ENCODE peak calls at places on chromosomes 16 and 17, in five cellular contexts. U is small intestine, E is psoas muscle, V is heart right ventricle, O is SJSA1. B is an unnamed sample.
A peak's percentile ranks its signal among the peaks of the same experiment; 100 is the strongest.

GRCh38 chr16:66751135-66751991 is at the start of gene DYNC1LI2:
- DNase-seq in O (peak; percentile 83), U (peak; percentile 72), E (peak; percentile 86), V (peak; percentile 83), B (peak; percentile 34)

GRCh38 chr17:28115046-28115445 is 72.6 kb downstream of the NLK start:
- DNase-seq in E (no peak), U (no peak), V (no peak), O (no peak), B (no peak)

GRCh38 chr17:1865252-1866037 is 35.6 kb downstream of the RPA1 start:
- DNase-seq in U (peak; percentile 71), V (no peak), O (no peak), E (no peak), B (peak; percentile 4)

GRCh38 chr17:78120971-78121800 is 7.4 kb downstream of the TMC6 start:
- DNase-seq in U (peak; percentile 56), V (peak; percentile 13), O (no peak), E (no peak), B (no peak)

GRCh38 chr17:58421711-58422110 is 4.4 kb upstream of the RNF43 start:
- DNase-seq in E (no peak), V (no peak), O (no peak), U (no peak), B (no peak)

GRCh38 chr16:56743840-56744239 is 13.9 kb downstream of the NUP93 start:
- DNase-seq in V (no peak), E (peak; percentile 48), U (no peak), O (peak; percentile 51), B (no peak)

GRCh38 chr16:48064971-48065370 is 90.8 kb downstream of the ABCC12 start:
- DNase-seq in U (no peak), V (no peak), E (no peak), O (no peak), B (no peak)

GRCh38 chr17:8057691-8058114 is 18.8 kb downstream of the ALOX15B start:
- DNase-seq in E (no peak), V (no peak), U (peak; percentile 77), O (no peak), B (peak; percentile 83)

GRCh38 chr16:19375561-19376158 is 42.0 kb upstream of the TMC5 start:
- DNase-seq in V (peak; percentile 15), U (peak; percentile 55), O (peak; percentile 52), E (peak; percentile 16), B (peak; percentile 60)

GRCh38 chr16:5070431-5071186 is 1.0 kb upstream of the ALG1 start:
- DNase-seq in E (no peak), O (no peak), U (no peak), V (no peak), B (no peak)

GRCh38 chr17:68775338-68775737 is 174.2 kb upstream of the FAM20A start:
- DNase-seq in O (no peak), V (no peak), E (no peak), U (no peak), B (no peak)

GRCh38 chr16:66289051-66289680 is 77.3 kb upstream of the CDH5 start:
- DNase-seq in O (peak; percentile 36), E (no peak), U (no peak), V (no peak), B (no peak)

GRCh38 chr17:81331527-81332043 is 36.5 kb upstream of the SLC38A10 start:
- DNase-seq in V (no peak), E (no peak), O (no peak), U (peak; percentile 36), B (no peak)

GRCh38 chr17:7839199-7839889 is 5.3 kb downstream of the KDM6B start:
- DNase-seq in O (no peak), U (peak; percentile 85), E (no peak), V (no peak), B (no peak)

GRCh38 chr16:58196898-58197313 is 1.0 kb downstream of the CSNK2A2 start:
- DNase-seq in V (no peak), U (no peak), O (no peak), E (no peak), B (no peak)

GRCh38 chr16:67857547-67858233 is 10.2 kb upstream of the CENPT start:
- DNase-seq in E (peak; percentile 83), V (peak; percentile 42), U (peak; percentile 97), O (peak; percentile 91), B (no peak)

GRCh38 chr16:24036038-24036543 is 200.3 kb downstream of the PRKCB start:
- DNase-seq in O (no peak), V (no peak), U (no peak), E (no peak), B (no peak)

GRCh38 chr17:29929006-29929543 is 953 bp downstream of the SSH2 start:
- DNase-seq in V (no peak), U (peak; percentile 57), O (no peak), E (no peak), B (no peak)

GRCh38 chr17:7912927-7913524 is 3.1 kb downstream of the RNF227 start:
- DNase-seq in U (peak; percentile 79), O (no peak), E (no peak), V (no peak), B (peak; percentile 81)

GRCh38 chr16:53768593-53768992 is 64.6 kb downstream of the FTO start:
- DNase-seq in E (no peak), U (no peak), O (peak; percentile 76), V (no peak), B (peak; percentile 61)

GRCh38 chr16:81823111-81823510 is 44.0 kb downstream of the PLCG2 start:
- DNase-seq in V (peak; percentile 24), U (no peak), E (no peak), O (no peak), B (no peak)

GRCh38 chr16:24156777-24157176 is 99.4 kb upstream of the CACNG3 start:
- DNase-seq in O (no peak), V (no peak), E (no peak), U (no peak), B (no peak)

GRCh38 chr16:22643886-22644285 is 133.2 kb downstream of the NPIPB5 start:
- DNase-seq in O (no peak), U (no peak), V (no peak), E (no peak), B (no peak)

GRCh38 chr17:66673668-66674276 is 161.1 kb upstream of the CACNG5 start:
- DNase-seq in U (peak; percentile 74), E (no peak), O (peak; percentile 64), V (no peak), B (peak; percentile 72)

GRCh38 chr17:18992454-18993130 is 12.0 kb downstream of the FAM83G start:
- DNase-seq in O (no peak), U (no peak), E (no peak), V (no peak), B (no peak)

GRCh38 chr16:79582789-79583188 is 17.7 kb downstream of the MAF start:
- DNase-seq in U (no peak), E (no peak), O (no peak), V (no peak), B (no peak)

GRCh38 chr17:78557598-78558039 is 19.6 kb downstream of the DNAH17 start:
- DNase-seq in E (no peak), V (no peak), O (no peak), U (no peak), B (no peak)

GRCh38 chr16:62475573-62475972 is 439.3 kb upstream of the CDH8 start:
- DNase-seq in E (no peak), U (no peak), V (no peak), O (no peak), B (no peak)

GRCh38 chr17:43536236-43537088 is 9.7 kb downstream of the ETV4 start:
- DNase-seq in O (peak; percentile 76), V (no peak), U (no peak), E (no peak), B (no peak)

GRCh38 chr16:53523971-53524548 is 21.1 kb upstream of the AKTIP start:
- DNase-seq in E (no peak), O (no peak), U (no peak), V (no peak), B (no peak)

GRCh38 chr16:3220839-3221238 is 14.1 kb downstream of the ZNF200 start:
- DNase-seq in V (no peak), U (no peak), O (no peak), E (no peak), B (no peak)

GRCh38 chr17:44760474-44761308 is 1.9 kb downstream of the ADAM11 start:
- DNase-seq in E (no peak), O (no peak), U (no peak), V (no peak), B (no peak)

GRCh38 chr17:69898606-69899005 is 176.4 kb upstream of the KCNJ16 start:
- DNase-seq in V (no peak), U (no peak), E (no peak), O (no peak), B (no peak)

GRCh38 chr16:21663889-21664647 is at the start of gene OTOA:
- DNase-seq in U (no peak), E (no peak), O (no peak), V (no peak), B (no peak)

GRCh38 chr17:19707728-19708221 is 8.6 kb downstream of the SLC47A2 start:
- DNase-seq in U (no peak), V (peak; percentile 47), O (no peak), E (no peak), B (no peak)

GRCh38 chr16:2027024-2028010 is 615 bp downstream of the NHERF2 start:
- DNase-seq in U (no peak), V (peak; percentile 49), E (no peak), O (no peak), B (no peak)
- H3K4me1 ChIP-seq in U (no peaks in the 10 kb centered on the region), V (peaks cover 81% of the 10 kb centered on the region), E (peaks cover 24% of the 10 kb centered on the region), O (peaks cover 36% of the 10 kb centered on the region), B (peaks cover 27% of the 10 kb centered on the region)

GRCh38 chr17:16442594-16443389 is 27.4 kb downstream of the TRPV2 start:
- DNase-seq in O (no peak), U (no peak), V (no peak), E (no peak), B (no peak)
- H3K4me1 ChIP-seq in O (peaks cover 43% of the 10 kb centered on the region), U (peaks cover 1% of the 10 kb centered on the region), V (peaks cover 61% of the 10 kb centered on the region), E (peaks cover 31% of the 10 kb centered on the region), B (peaks cover 10% of the 10 kb centered on the region)

GRCh38 chr17:46964315-46965265 is 14.5 kb downstream of the RPRML start:
- DNase-seq in V (no peak), O (no peak), U (no peak), E (no peak), B (no peak)
- H3K4me1 ChIP-seq in V (no peaks in the 10 kb centered on the region), O (peaks cover 15% of the 10 kb centered on the region), U (no peaks in the 10 kb centered on the region), E (no peaks in the 10 kb centered on the region), B (peaks cover 9% of the 10 kb centered on the region)

GRCh38 chr16:17412221-17412620 is 58.5 kb downstream of the XYLT1 start:
- DNase-seq in O (peak; percentile 59), E (no peak), V (no peak), U (no peak), B (no peak)

GRCh38 chr16:17411263-17411662 is 59.5 kb downstream of the XYLT1 start:
- DNase-seq in O (no peak), E (no peak), V (no peak), U (no peak), B (no peak)

GRCh38 chr16:17408296-17408695 is 62.5 kb downstream of the XYLT1 start:
- DNase-seq in U (no peak), E (no peak), O (no peak), V (no peak), B (no peak)

GRCh38 chr16:17408955-17409441 is 61.8 kb downstream of the XYLT1 start:
- DNase-seq in E (no peak), U (no peak), V (no peak), O (no peak), B (no peak)

DNA sequence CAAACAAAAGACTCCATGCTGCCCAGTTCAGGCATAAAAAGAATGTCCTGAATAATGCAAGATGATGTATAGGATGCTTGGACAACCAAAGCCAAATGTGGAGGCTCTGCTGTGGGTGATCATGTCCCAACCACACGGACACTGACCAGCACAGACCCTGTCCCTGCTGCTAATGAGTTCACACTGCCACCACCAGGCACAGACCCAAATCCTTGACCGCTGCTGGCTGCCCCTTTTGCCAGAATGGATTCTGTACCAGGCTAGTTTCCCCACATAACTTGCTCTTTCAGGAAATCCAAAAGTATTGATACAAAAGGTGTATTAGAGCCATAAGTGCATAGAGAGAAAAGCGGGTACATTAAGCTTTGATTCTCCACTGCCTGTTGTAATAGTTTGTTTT is 60.9 kb downstream of the XYLT1 start:
- DNase-seq in U (no peak), O (no peak), E (no peak), V (no peak), B (no peak)
- H3K4me1 ChIP-seq in U (no peaks in the 10 kb centered on the region), O (peaks cover 40% of the 10 kb centered on the region), E (peaks cover 8% of the 10 kb centered on the region), V (peaks cover 2% of the 10 kb centered on the region), B (no peaks in the 10 kb centered on the region)

B was measured in HCT116.